ENCODE peak calls at places on chromosomes 12 and 14, in ten cellular contexts. G is CD8-positive, alpha-beta T cell; V is adrenal gland; E is H9; D is H1; A is A549; X is tibial artery; N is heart right ventricle; M is thyroid gland; F is HCT116. W is an unnamed sample. For H3K4me1, the result is how much of the 10 kb centered on the place peaks cover.

GRCh38 chr12:131783915-131784541 is 44.2 kb upstream of the MMP17 start:
- DNase-seq in G (no peak), V (peak), E (peak), D (no peak), A (peak), X (no peak), N (no peak), M (no peak), F (peak), W (no peak)

GRCh38 chr14:100662850-100663527 is 63.7 kb upstream of the DLK1 start:
- DNase-seq in G (peak), V (peak), E (peak), D (peak), A (peak), X (peak), N (peak), M (peak), F (peak), W (peak)

GRCh38 chr12:110012137-110012536 is 12.9 kb downstream of the ANKRD13A start:
- DNase-seq in G (no peak), V (no peak), E (no peak), D (no peak), A (no peak), X (no peak), N (no peak), M (peak), F (no peak), W (no peak)

GRCh38 chr14:88986146-88986841 is 161.8 kb downstream of the TTC8 start:
- DNase-seq in G (no peak), V (peak), E (no peak), D (no peak), A (peak), X (no peak), N (peak), M (no peak), F (peak), W (no peak)

GRCh38 chr12:54294914-54295566 is 5.8 kb downstream of the NFE2 start:
- DNase-seq in G (no peak), V (no peak), E (no peak), D (no peak), A (no peak), X (no peak), N (no peak), M (no peak), F (no peak), W (no peak)

GRCh38 chr12:20865873-20866272 is 55.4 kb downstream of the SLCO1B3 start:
- DNase-seq in G (no peak), V (no peak), E (no peak), D (no peak), A (no peak), X (no peak), N (no peak), M (no peak), F (no peak), W (no peak)

GRCh38 chr14:60654303-60654925 is 5.1 kb upstream of the SIX1 start:
- DNase-seq in G (no peak), V (no peak), E (no peak), D (no peak), A (no peak), X (no peak), N (no peak), M (no peak), F (no peak), W (no peak)

GRCh38 chr14:58944226-58944769 is 244.2 kb upstream of the DAAM1 start:
- DNase-seq in G (no peak), V (no peak), E (no peak), D (no peak), A (peak), X (no peak), N (no peak), M (no peak), F (no peak), W (peak)

GRCh38 chr12:93886533-93887511 is 209.6 kb downstream of the CRADD start:
- DNase-seq in G (no peak), V (no peak), E (no peak), D (no peak), A (no peak), X (no peak), N (no peak), M (no peak), F (no peak), W (no peak)

GRCh38 chr12:6307521-6307920 is 3.0 kb upstream of the PLEKHG6 start:
- DNase-seq in G (no peak), V (peak), E (no peak), D (no peak), A (no peak), X (no peak), N (no peak), M (no peak), F (no peak), W (no peak)

GRCh38 chr14:105537580-105538474 is 11.4 kb downstream of the TMEM121 start:
- DNase-seq in G (peak), V (no peak), E (peak), D (peak), A (no peak), X (no peak), N (peak), M (peak), F (no peak), W (peak)

GRCh38 chr12:46664771-46665287 is 161.0 kb downstream of the SLC38A4 start:
- DNase-seq in G (no peak), V (peak), E (no peak), D (no peak), A (peak), X (no peak), N (no peak), M (no peak), F (peak), W (no peak)

GRCh38 chr12:84201976-84202375 is 710.6 kb downstream of the SLC6A15 start:
- DNase-seq in G (no peak), V (no peak), E (no peak), D (no peak), A (no peak), X (no peak), N (no peak), M (no peak), F (no peak), W (no peak)

GRCh38 chr12:113655919-113656318 is 184.2 kb upstream of the LHX5 start:
- DNase-seq in G (no peak), V (no peak), E (no peak), D (no peak), A (no peak), X (no peak), N (no peak), M (no peak), F (no peak), W (no peak)

GRCh38 chr14:100761481-100761880 is 34.8 kb downstream of the DLK1 start:
- DNase-seq in G (no peak), V (no peak), E (no peak), D (no peak), A (peak), X (no peak), N (no peak), M (no peak), F (peak), W (no peak)

GRCh38 chr14:62428429-62429203 is 616.6 kb downstream of the KCNH5 start:
- DNase-seq in G (no peak), V (no peak), E (no peak), D (no peak), A (no peak), X (no peak), N (no peak), M (no peak), F (no peak), W (no peak)

GRCh38 chr12:4447151-4447550 is 1.5 kb upstream of the FGF6 start:
- DNase-seq in G (no peak), V (no peak), E (no peak), D (peak), A (no peak), X (no peak), N (no peak), M (no peak), F (no peak), W (no peak)

GRCh38 chr12:94074970-94075695 is 73.2 kb upstream of the PLXNC1 start:
- DNase-seq in G (no peak), V (peak), E (peak), D (no peak), A (peak), X (peak), N (peak), M (peak), F (peak), W (peak)

GRCh38 chr12:113092478-113093408 is 36.2 kb downstream of the DTX1 start:
- DNase-seq in G (no peak), V (no peak), E (peak), D (peak), A (peak), X (no peak), N (peak), M (peak), F (no peak), W (no peak)

GRCh38 chr14:67573268-67574010 is 26.6 kb downstream of the PIGH start:
- DNase-seq in G (no peak), V (no peak), E (no peak), D (no peak), A (no peak), X (no peak), N (no peak), M (no peak), F (no peak), W (peak)

GRCh38 chr14:67575684-67576083 is 24.4 kb downstream of the PIGH start:
- DNase-seq in G (no peak), V (no peak), E (no peak), D (no peak), A (no peak), X (no peak), N (no peak), M (no peak), F (no peak), W (no peak)

GRCh38 chr14:67574156-67574555 is 25.9 kb downstream of the PIGH start:
- DNase-seq in G (no peak), V (no peak), E (no peak), D (no peak), A (no peak), X (no peak), N (no peak), M (no peak), F (no peak), W (no peak)

GRCh38 chr14:67576216-67576615 is 23.9 kb downstream of the PIGH start:
- DNase-seq in G (no peak), V (no peak), E (no peak), D (no peak), A (no peak), X (no peak), N (no peak), M (no peak), F (no peak), W (no peak)

DNA sequence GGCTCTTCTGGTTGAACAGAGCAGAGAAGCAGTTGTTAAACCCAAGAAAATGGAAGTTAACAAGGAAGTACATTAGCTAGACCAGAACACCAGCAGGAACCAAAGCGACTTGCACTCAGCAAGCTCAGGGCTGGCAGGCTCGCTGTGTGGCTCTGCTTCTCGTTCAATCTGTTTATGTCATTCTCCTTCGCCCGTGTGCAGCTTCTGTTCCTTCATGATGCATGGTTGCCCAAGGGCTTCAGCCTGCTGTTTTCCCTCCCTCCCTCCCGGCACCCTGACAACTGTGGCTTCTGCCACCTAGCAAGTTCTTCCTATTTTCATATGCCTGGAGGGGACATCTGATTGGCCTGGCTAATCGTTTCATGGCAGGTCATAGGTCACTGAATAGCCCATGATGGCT is 25.3 kb downstream of the PIGH start:
- DNase-seq in G (no peak), V (no peak), E (no peak), D (no peak), A (no peak), X (no peak), N (no peak), M (no peak), F (no peak), W (no peak)
- H3K4me1 ChIP-seq in G (under half), V (under half), E (under half), D (under half), A (under half), X (under half), N (under half), M (under half), F (under half), W (under half)

GRCh38 chr12:24153041-24153440 is 203.6 kb upstream of the SOX5 start:
- DNase-seq in G (no peak), V (no peak), E (no peak), D (no peak), A (no peak), X (no peak), N (no peak), M (no peak), F (no peak), W (no peak)
- TF ChIP-seq CTCF in G (no peak), V (no peak), E (no peak), D (no peak), A (no peak), X (no peak), N (no peak), M (no peak), F (no peak), W (no peak)

GRCh38 chr14:40616579-40616978 is 990.1 kb upstream of the LRFN5 start:
- DNase-seq in G (no peak), V (no peak), E (no peak), D (no peak), A (no peak), X (no peak), N (no peak), M (no peak), F (no peak), W (no peak)

GRCh38 chr14:40623641-40624040 is 983.0 kb upstream of the LRFN5 start:
- DNase-seq in G (no peak), V (no peak), E (no peak), D (no peak), A (no peak), X (no peak), N (no peak), M (no peak), F (no peak), W (no peak)

DNA sequence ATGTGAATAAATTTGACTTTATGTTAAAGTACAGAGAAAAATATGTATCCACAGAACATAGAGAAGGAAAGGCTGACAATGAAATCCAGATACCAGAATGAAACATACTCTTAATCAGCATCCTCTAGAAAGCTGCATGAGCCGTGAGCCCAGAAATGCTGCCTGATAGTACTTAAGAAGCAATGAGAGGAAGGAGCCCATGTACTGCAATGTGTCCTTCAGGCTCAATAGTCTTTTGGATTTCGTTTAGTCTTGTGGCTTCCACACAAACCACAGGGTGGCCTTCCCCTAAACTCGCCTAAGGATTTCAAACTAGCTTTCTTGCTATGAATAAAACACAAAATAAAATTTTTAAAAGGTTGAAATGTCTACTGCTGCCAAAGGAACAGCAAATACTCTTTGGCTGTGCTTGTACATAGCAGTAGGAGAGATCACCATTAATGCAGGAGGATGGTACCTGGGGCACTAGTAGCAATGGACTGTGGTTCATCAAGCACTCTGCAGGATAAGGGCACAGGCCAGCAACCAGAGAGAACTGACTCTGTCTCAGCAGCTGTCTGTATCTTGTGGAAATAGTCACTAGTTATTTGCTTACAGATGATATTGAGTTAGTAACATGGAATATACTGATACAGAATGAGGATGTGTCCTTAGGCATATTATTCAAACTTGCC is 988.3 kb upstream of the LRFN5 start:
- DNase-seq in G (no peak), V (no peak), E (no peak), D (no peak), A (no peak), X (no peak), N (no peak), M (no peak), F (no peak), W (no peak)
- H3K4me1 ChIP-seq in G (under half), V (under half), E (under half), D (under half), A (under half), X (under half), N (under half), M (under half), F (under half), W (under half)

GRCh38 chr12:95520825-95521224 is 30.5 kb downstream of the USP44 start:
- DNase-seq in G (no peak), V (no peak), E (no peak), D (no peak), A (no peak), X (no peak), N (no peak), M (no peak), F (no peak), W (no peak)

GRCh38 chr12:95522692-95523091 is 28.6 kb downstream of the USP44 start:
- DNase-seq in G (no peak), V (no peak), E (no peak), D (no peak), A (no peak), X (no peak), N (no peak), M (no peak), F (no peak), W (no peak)

GRCh38 chr12:95515197-95515596 is 36.1 kb downstream of the USP44 start:
- DNase-seq in G (no peak), V (no peak), E (no peak), D (no peak), A (no peak), X (no peak), N (no peak), M (no peak), F (no peak), W (no peak)

GRCh38 chr12:95516757-95517156 is 34.5 kb downstream of the USP44 start:
- DNase-seq in G (no peak), V (no peak), E (no peak), D (no peak), A (no peak), X (no peak), N (no peak), M (no peak), F (no peak), W (no peak)

GRCh38 chr12:95518976-95519375 is 32.3 kb downstream of the USP44 start:
- DNase-seq in G (no peak), V (no peak), E (no peak), D (no peak), A (no peak), X (no peak), N (no peak), M (no peak), F (no peak), W (no peak)
- TF ChIP-seq CTCF in G (no peak), V (no peak), E (no peak), D (no peak), A (no peak), X (no peak), N (no peak), M (no peak), F (no peak), W (no peak)

DNA sequence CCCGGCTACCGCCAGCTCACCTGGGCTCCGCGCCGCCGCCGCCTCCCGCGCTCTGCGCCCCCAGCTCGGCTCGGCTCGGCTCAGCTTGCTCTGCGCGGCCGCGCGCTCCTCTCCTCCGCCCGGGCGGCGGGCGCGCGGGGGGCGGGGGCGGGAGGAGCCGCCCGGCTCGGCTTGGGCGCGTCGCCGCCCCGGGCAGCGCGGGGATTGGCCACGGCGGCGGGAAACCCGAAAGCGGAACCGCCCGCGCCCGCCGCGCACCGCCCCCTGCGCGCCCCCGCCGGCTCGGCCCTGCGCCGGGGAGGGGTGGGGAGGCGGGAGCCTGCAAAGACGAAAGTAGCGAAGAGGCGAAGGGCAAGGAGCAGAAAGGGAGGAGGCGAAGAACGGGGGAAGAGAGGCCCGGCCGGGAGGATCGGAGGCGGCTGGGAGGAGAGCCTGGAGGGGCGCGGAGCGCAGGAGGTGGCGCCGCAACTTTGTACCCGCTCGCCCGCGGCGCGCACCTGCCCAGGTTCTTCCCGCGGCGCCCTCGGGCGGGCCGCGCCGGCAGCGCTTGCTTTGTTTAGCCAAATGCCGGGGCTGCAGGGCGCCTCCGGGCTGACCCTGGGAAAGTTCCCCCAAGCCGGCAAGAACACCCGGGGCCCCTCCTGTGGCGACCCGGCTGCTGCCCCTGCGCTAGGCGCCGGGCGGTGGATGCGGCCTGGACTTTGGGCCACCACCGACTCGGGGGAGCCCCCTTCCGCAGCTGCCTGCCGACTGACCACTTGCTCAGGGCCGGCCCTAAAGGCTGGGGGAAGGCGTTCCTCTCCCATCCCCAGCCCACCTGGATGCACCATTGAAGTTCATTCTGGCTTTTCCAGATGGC is at the start of gene CAMKK2:
- DNase-seq in G (peak), V (peak), E (peak), D (peak), A (peak), X (peak), N (peak), M (peak), F (peak), W (peak)
- H3K4me1 ChIP-seq in G (under half), V (under half), E (under half), D (under half), A (under half), X (under half), N (under half), M (under half), F (under half), W (under half)

GRCh38 chr14:68774771-68775613 is 17.9 kb downstream of the ZFP36L1 start:
- DNase-seq in G (no peak), V (no peak), E (no peak), D (no peak), A (peak), X (peak), N (no peak), M (no peak), F (no peak), W (no peak)

GRCh38 chr14:68777644-68778043 is 15.2 kb downstream of the ZFP36L1 start:
- DNase-seq in G (no peak), V (peak), E (no peak), D (no peak), A (no peak), X (no peak), N (no peak), M (no peak), F (no peak), W (no peak)

GRCh38 chr14:68771631-68772030 is 21.2 kb downstream of the ZFP36L1 start:
- DNase-seq in G (no peak), V (peak), E (no peak), D (no peak), A (no peak), X (peak), N (peak), M (no peak), F (no peak), W (no peak)

GRCh38 chr14:68772761-68773381 is 20.0 kb downstream of the ZFP36L1 start:
- DNase-seq in G (no peak), V (no peak), E (no peak), D (no peak), A (no peak), X (peak), N (no peak), M (no peak), F (no peak), W (peak)

GRCh38 chr14:68775614-68776126 is 17.2 kb downstream of the ZFP36L1 start:
- DNase-seq in G (no peak), V (peak), E (no peak), D (no peak), A (no peak), X (peak), N (no peak), M (no peak), F (no peak), W (peak)
- TF ChIP-seq CTCF in G (no peak), V (no peak), E (peak), D (no peak), A (no peak), X (no peak), N (no peak), M (no peak), F (peak), W (no peak)

GRCh38 chr12:52189376-52190174 is 2.2 kb downstream of the KRT80 start:
- DNase-seq in G (no peak), V (no peak), E (no peak), D (no peak), A (no peak), X (no peak), N (no peak), M (peak), F (no peak), W (no peak)
- H3K4me1 ChIP-seq in G (under half), V (under half), E (under half), D (under half), A (half or more), X (under half), N (under half), M (under half), F (half or more), W (under half)